ENCODE peak calls at places on chromosomes 11 and 22, in eight cellular contexts. One of them, this sample, is unnamed. For H3K4me1, the result is how much of the 10 kb centered on the place peaks cover.

GRCh38 chr22:30290679-30291333 is 1.5 kb upstream of the CASTOR1 start:
- DNase-seq in mucosa of descending colon: peak
- DNase-seq in naive thymus-derived CD4-positive, alpha-beta T cell: no peak
- DNase-seq in CD8-positive, alpha-beta T cell: no peak
- DNase-seq in HAP-1: peak
- DNase-seq in heart right ventricle: peak
- DNase-seq in cardiac muscle cell: peak
- DNase-seq in A549: no peak
- DNase-seq in this sample: peak

GRCh38 chr11:22478169-22478568 is 140.0 kb downstream of the SLC17A6 start:
- DNase-seq in A549: no peak
- DNase-seq in cardiac muscle cell: no peak
- DNase-seq in CD8-positive, alpha-beta T cell: no peak
- DNase-seq in naive thymus-derived CD4-positive, alpha-beta T cell: no peak
- DNase-seq in mucosa of descending colon: no peak
- DNase-seq in heart right ventricle: no peak
- DNase-seq in HAP-1: no peak
- DNase-seq in this sample: no peak

GRCh38 chr11:76799061-76799804 is 16.1 kb downstream of the TSKU start:
- DNase-seq in heart right ventricle: peak
- DNase-seq in A549: peak
- DNase-seq in naive thymus-derived CD4-positive, alpha-beta T cell: peak
- DNase-seq in cardiac muscle cell: peak
- DNase-seq in CD8-positive, alpha-beta T cell: peak
- DNase-seq in mucosa of descending colon: peak
- DNase-seq in HAP-1: peak
- DNase-seq in this sample: peak

GRCh38 chr11:111183706-111184105 is 61.8 kb upstream of the POU2AF2 start:
- DNase-seq in A549: peak
- DNase-seq in mucosa of descending colon: no peak
- DNase-seq in cardiac muscle cell: no peak
- DNase-seq in heart right ventricle: no peak
- DNase-seq in naive thymus-derived CD4-positive, alpha-beta T cell: no peak
- DNase-seq in CD8-positive, alpha-beta T cell: no peak
- DNase-seq in HAP-1: no peak
- DNase-seq in this sample: no peak

GRCh38 chr11:131998020-131998419 is 627.6 kb downstream of the NTM start:
- DNase-seq in naive thymus-derived CD4-positive, alpha-beta T cell: no peak
- DNase-seq in heart right ventricle: no peak
- DNase-seq in HAP-1: no peak
- DNase-seq in A549: no peak
- DNase-seq in mucosa of descending colon: peak
- DNase-seq in cardiac muscle cell: no peak
- DNase-seq in CD8-positive, alpha-beta T cell: no peak
- DNase-seq in this sample: no peak

GRCh38 chr22:17285661-17286060 is 66.4 kb upstream of the ADA2 start:
- DNase-seq in cardiac muscle cell: no peak
- DNase-seq in naive thymus-derived CD4-positive, alpha-beta T cell: no peak
- DNase-seq in mucosa of descending colon: no peak
- DNase-seq in CD8-positive, alpha-beta T cell: no peak
- DNase-seq in A549: no peak
- DNase-seq in heart right ventricle: no peak
- DNase-seq in HAP-1: no peak
- DNase-seq in this sample: no peak

GRCh38 chr11:121236115-121237001 is 56.2 kb upstream of the SC5D start:
- DNase-seq in heart right ventricle: no peak
- DNase-seq in mucosa of descending colon: no peak
- DNase-seq in naive thymus-derived CD4-positive, alpha-beta T cell: no peak
- DNase-seq in CD8-positive, alpha-beta T cell: no peak
- DNase-seq in cardiac muscle cell: peak
- DNase-seq in A549: no peak
- DNase-seq in HAP-1: peak
- DNase-seq in this sample: no peak

GRCh38 chr11:15826826-15827225 is 529.5 kb downstream of the SOX6 start:
- DNase-seq in cardiac muscle cell: peak
- DNase-seq in mucosa of descending colon: peak
- DNase-seq in A549: peak
- DNase-seq in CD8-positive, alpha-beta T cell: no peak
- DNase-seq in HAP-1: peak
- DNase-seq in naive thymus-derived CD4-positive, alpha-beta T cell: no peak
- DNase-seq in heart right ventricle: peak
- DNase-seq in this sample: peak

GRCh38 chr11:60905551-60906113 is 753 bp downstream of the PRPF19 start:
- DNase-seq in HAP-1: no peak
- DNase-seq in cardiac muscle cell: peak
- DNase-seq in naive thymus-derived CD4-positive, alpha-beta T cell: peak
- DNase-seq in heart right ventricle: no peak
- DNase-seq in CD8-positive, alpha-beta T cell: no peak
- DNase-seq in mucosa of descending colon: no peak
- DNase-seq in A549: no peak
- DNase-seq in this sample: no peak

GRCh38 chr22:24137595-24137994 is 43.7 kb upstream of the SUSD2 start:
- DNase-seq in cardiac muscle cell: peak
- DNase-seq in heart right ventricle: no peak
- DNase-seq in CD8-positive, alpha-beta T cell: no peak
- DNase-seq in HAP-1: no peak
- DNase-seq in A549: no peak
- DNase-seq in mucosa of descending colon: no peak
- DNase-seq in naive thymus-derived CD4-positive, alpha-beta T cell: no peak
- DNase-seq in this sample: no peak

GRCh38 chr11:9461068-9461759 is 402 bp downstream of the ZNF143 start:
- DNase-seq in A549: peak
- DNase-seq in naive thymus-derived CD4-positive, alpha-beta T cell: no peak
- DNase-seq in cardiac muscle cell: peak
- DNase-seq in HAP-1: peak
- DNase-seq in heart right ventricle: peak
- DNase-seq in CD8-positive, alpha-beta T cell: peak
- DNase-seq in mucosa of descending colon: peak
- DNase-seq in this sample: peak

GRCh38 chr11:120142072-120142423 is 4.1 kb upstream of the TRIM29 start:
- DNase-seq in HAP-1: no peak
- DNase-seq in A549: no peak
- DNase-seq in heart right ventricle: no peak
- DNase-seq in cardiac muscle cell: no peak
- DNase-seq in CD8-positive, alpha-beta T cell: no peak
- DNase-seq in naive thymus-derived CD4-positive, alpha-beta T cell: no peak
- DNase-seq in mucosa of descending colon: no peak
- DNase-seq in this sample: no peak

DNA sequence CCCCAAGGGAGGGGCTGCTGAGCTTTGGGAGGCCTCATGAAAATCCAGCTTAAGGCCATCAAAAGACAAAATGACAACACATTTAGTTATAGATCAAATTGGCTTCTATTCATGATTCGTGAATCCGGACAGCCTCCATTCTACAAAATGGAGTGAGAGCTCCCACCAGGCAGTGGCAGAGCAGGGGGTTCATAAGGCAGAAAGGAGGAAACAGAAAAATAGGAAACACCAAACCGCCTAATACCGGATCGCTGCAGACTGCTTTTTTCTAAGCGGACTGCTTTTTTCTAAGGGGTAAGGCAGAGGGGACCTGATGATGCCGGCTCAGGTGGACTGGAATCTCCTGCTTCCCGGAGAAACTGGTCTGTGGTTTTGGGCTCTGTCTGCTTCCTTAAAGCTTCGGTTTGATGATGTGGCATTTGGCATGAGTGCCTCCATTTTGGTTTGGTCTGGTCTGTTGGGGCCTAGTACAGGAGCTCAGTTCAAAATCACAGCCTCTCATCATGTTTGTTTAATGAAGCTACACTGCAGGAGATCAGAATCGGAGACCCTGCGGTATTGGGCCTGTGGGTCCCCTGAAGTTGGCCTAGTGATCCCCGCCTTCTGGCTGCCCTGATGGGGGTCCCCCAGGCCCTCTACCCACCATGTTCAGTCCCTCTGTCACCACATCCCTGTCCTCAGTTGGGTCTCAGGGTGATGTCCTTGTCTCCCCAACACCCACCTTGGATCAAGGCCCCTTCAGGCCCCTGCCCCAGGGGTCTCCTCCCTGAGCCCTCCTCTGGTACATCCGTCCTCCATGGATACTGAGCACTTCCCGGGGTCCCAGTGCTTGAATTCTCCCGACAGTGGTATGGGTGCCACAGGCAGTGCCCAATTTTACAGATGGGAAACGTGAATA is 1.2 kb downstream of the ALDH3B1 start:
- DNase-seq in naive thymus-derived CD4-positive, alpha-beta T cell: no peak
- DNase-seq in cardiac muscle cell: no peak
- DNase-seq in mucosa of descending colon: no peak
- DNase-seq in heart right ventricle: peak
- DNase-seq in HAP-1: no peak
- DNase-seq in CD8-positive, alpha-beta T cell: no peak
- DNase-seq in A549: no peak
- DNase-seq in this sample: no peak
- H3K4me1 ChIP-seq in naive thymus-derived CD4-positive, alpha-beta T cell: under half
- H3K4me1 ChIP-seq in cardiac muscle cell: under half
- H3K4me1 ChIP-seq in mucosa of descending colon: under half
- H3K4me1 ChIP-seq in heart right ventricle: under half
- H3K4me1 ChIP-seq in HAP-1: under half
- H3K4me1 ChIP-seq in CD8-positive, alpha-beta T cell: under half
- H3K4me1 ChIP-seq in A549: half or more
- H3K4me1 ChIP-seq in this sample: under half

DNA sequence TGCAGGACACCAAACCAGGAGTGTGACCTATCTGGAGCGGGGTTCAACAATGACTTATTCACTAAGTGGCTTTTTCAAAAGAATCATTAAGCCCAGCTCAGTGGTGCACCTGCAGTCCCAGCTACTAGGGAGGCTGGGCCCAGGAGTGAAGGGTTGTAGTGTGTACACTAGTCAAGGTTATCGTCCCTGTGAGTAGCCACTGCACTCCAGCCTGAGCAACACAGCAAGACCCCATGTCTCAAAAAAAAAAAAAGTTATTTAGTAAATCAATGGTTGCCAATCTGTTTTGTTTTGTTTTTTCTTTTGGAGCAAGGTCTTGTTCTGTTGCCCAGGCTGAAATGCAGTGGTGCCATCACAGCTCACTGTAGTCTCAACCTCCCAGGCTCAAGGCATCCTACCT is 7.9 kb downstream of the RHOG start:
- DNase-seq in naive thymus-derived CD4-positive, alpha-beta T cell: no peak
- DNase-seq in heart right ventricle: no peak
- DNase-seq in A549: no peak
- DNase-seq in mucosa of descending colon: no peak
- DNase-seq in HAP-1: no peak
- DNase-seq in cardiac muscle cell: no peak
- DNase-seq in CD8-positive, alpha-beta T cell: no peak
- DNase-seq in this sample: no peak
- H3K4me1 ChIP-seq in naive thymus-derived CD4-positive, alpha-beta T cell: half or more
- H3K4me1 ChIP-seq in heart right ventricle: half or more
- H3K4me1 ChIP-seq in A549: under half
- H3K4me1 ChIP-seq in mucosa of descending colon: under half
- H3K4me1 ChIP-seq in HAP-1: under half
- H3K4me1 ChIP-seq in cardiac muscle cell: under half
- H3K4me1 ChIP-seq in CD8-positive, alpha-beta T cell: half or more
- H3K4me1 ChIP-seq in this sample: under half

DNA sequence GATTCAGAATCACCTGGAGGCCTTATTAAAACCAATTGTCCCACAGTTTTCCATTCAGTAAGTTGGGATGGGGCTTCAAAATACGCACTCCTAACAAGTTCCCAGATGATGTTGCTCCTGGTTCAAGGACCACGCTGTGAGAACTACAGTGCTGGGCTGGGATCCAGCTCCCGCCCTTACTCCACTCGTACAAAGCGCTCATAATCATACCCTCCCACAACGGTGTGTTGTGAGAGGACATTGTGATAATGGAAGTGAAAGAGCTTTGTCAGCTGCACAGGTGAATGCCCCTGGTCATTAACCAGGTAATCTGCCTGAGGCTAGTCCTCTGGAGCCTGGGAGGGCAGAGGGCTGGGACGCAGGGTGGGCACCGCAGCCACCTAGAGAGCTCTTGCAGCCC is 1.3 kb upstream of the CD82 start:
- DNase-seq in heart right ventricle: peak
- DNase-seq in CD8-positive, alpha-beta T cell: no peak
- DNase-seq in A549: no peak
- DNase-seq in mucosa of descending colon: peak
- DNase-seq in cardiac muscle cell: no peak
- DNase-seq in naive thymus-derived CD4-positive, alpha-beta T cell: no peak
- DNase-seq in HAP-1: no peak
- DNase-seq in this sample: no peak
- H3K4me1 ChIP-seq in heart right ventricle: half or more
- H3K4me1 ChIP-seq in CD8-positive, alpha-beta T cell: under half
- H3K4me1 ChIP-seq in A549: under half
- H3K4me1 ChIP-seq in mucosa of descending colon: under half
- H3K4me1 ChIP-seq in cardiac muscle cell: under half
- H3K4me1 ChIP-seq in naive thymus-derived CD4-positive, alpha-beta T cell: under half
- H3K4me1 ChIP-seq in HAP-1: under half
- H3K4me1 ChIP-seq in this sample: under half

GRCh38 chr22:48086246-48086645 is 1323.8 kb downstream of the TBC1D22A start:
- DNase-seq in heart right ventricle: no peak
- DNase-seq in cardiac muscle cell: no peak
- DNase-seq in A549: no peak
- DNase-seq in CD8-positive, alpha-beta T cell: no peak
- DNase-seq in HAP-1: no peak
- DNase-seq in mucosa of descending colon: no peak
- DNase-seq in naive thymus-derived CD4-positive, alpha-beta T cell: no peak
- DNase-seq in this sample: no peak
- H3K4me1 ChIP-seq in heart right ventricle: under half
- H3K4me1 ChIP-seq in cardiac muscle cell: under half
- H3K4me1 ChIP-seq in A549: under half
- H3K4me1 ChIP-seq in CD8-positive, alpha-beta T cell: under half
- H3K4me1 ChIP-seq in HAP-1: under half
- H3K4me1 ChIP-seq in mucosa of descending colon: under half
- H3K4me1 ChIP-seq in naive thymus-derived CD4-positive, alpha-beta T cell: under half
- H3K4me1 ChIP-seq in this sample: under half

DNA sequence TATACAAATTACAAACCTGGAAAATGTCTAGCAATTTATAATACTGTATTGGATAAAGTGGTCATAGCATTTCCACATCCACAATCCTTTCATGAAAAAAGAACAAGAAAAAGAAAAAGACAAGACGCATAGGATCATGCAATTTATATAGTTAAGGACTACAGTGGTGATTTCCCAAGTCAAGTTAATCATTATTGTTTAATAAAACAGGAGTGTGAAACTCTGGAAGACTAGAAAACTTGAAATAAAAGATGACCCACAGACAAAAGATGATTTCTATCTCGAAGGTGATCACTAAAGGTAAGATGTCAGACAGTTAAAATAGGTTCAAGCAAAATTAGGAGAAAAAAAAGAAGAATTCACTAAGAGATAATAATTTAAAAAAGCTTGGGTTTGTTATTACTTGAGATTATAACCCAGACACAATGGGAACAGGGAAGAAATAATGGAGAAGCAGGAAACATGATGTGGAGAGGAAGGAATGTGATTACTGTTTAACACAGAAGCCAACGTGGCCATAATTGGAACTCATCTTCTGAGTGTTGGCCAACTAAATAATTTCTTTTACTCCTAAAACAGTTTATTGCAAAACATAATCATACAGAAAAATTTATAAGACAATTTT is 441.2 kb upstream of the ANO3 start:
- DNase-seq in CD8-positive, alpha-beta T cell: no peak
- DNase-seq in naive thymus-derived CD4-positive, alpha-beta T cell: no peak
- DNase-seq in cardiac muscle cell: no peak
- DNase-seq in HAP-1: no peak
- DNase-seq in mucosa of descending colon: no peak
- DNase-seq in A549: no peak
- DNase-seq in heart right ventricle: no peak
- DNase-seq in this sample: no peak
- H3K4me1 ChIP-seq in CD8-positive, alpha-beta T cell: under half
- H3K4me1 ChIP-seq in naive thymus-derived CD4-positive, alpha-beta T cell: under half
- H3K4me1 ChIP-seq in cardiac muscle cell: under half
- H3K4me1 ChIP-seq in HAP-1: under half
- H3K4me1 ChIP-seq in mucosa of descending colon: under half
- H3K4me1 ChIP-seq in A549: under half
- H3K4me1 ChIP-seq in heart right ventricle: under half
- H3K4me1 ChIP-seq in this sample: under half

This sample was measured in psoas muscle.